ENCODE peak calls at places on chromosomes 7 and 10, in eight cellular contexts. K is COLO829; B is RPMI7951; A is LNCaP clone FGC; F is activated gamma-delta T cell treated with Interleukin-2 at 50 U/mL for 16 hours; Y is HT1080; N is stimulated activated naive CD8-positive, alpha-beta T cell treated with anti-CD3 and anti-CD28 coated beads, Interleukin-15, amount 100 ng/mL, for 72 hours; R is T1000. P is an unnamed sample.

GRCh38 chr7:22696672-22697071 is 30.3 kb upstream of the IL6 start:
- DNase-seq in K (no peak), B (no peak), A (no peak), F (no peak), Y (no peak), N (no peak), R (no peak), P (no peak)

GRCh38 chr7:8991159-8991558 is 557.8 kb downstream of the NXPH1 start:
- DNase-seq in K (no peak), B (no peak), A (no peak), F (no peak), Y (no peak), N (no peak), R (no peak), P (no peak)

GRCh38 chr7:130673066-130673465 is 4.5 kb upstream of the COPG2 start:
- DNase-seq in K (no peak), B (no peak), A (no peak), F (no peak), Y (no peak), N (no peak), R (no peak), P (no peak)

GRCh38 chr10:131561897-131562296 is 250.4 kb upstream of the TCERG1L start:
- DNase-seq in K (no peak), B (no peak), A (no peak), F (no peak), Y (no peak), N (no peak), R (no peak), P (no peak)

GRCh38 chr7:102860351-102860811 is 52.4 kb upstream of the LRRC17 start:
- DNase-seq in K (peak; percentile 84), B (peak; percentile 92), A (no peak), F (no peak), Y (peak; percentile 52), N (no peak), R (no peak), P (peak; percentile 82)

GRCh38 chr10:75864717-75865116 is 433.3 kb downstream of the LRMDA start:
- DNase-seq in K (no peak), B (no peak), A (no peak), F (no peak), Y (no peak), N (no peak), R (no peak), P (no peak)

GRCh38 chr10:77893386-77893785 is 33.2 kb downstream of the DLG5 start:
- DNase-seq in K (no peak), B (no peak), A (no peak), F (no peak), Y (no peak), N (no peak), R (no peak), P (no peak)

GRCh38 chr7:141287936-141288335 is 214.1 kb downstream of the TMEM178B start:
- DNase-seq in K (no peak), B (no peak), A (no peak), F (no peak), Y (no peak), N (no peak), R (no peak), P (no peak)

GRCh38 chr10:3902809-3903410 is 117.9 kb upstream of the KLF6 start:
- DNase-seq in K (no peak), B (no peak), A (no peak), F (no peak), Y (no peak), N (no peak), R (no peak), P (no peak)